ENCODE peak calls at places on chromosome 15, in six cellular contexts. One of them, this sample, is unnamed.

GRCh38 chr15:31387101-31387482 is 60.5 kb downstream of the KLF13 start:
- DNase-seq in SW 1271: no peak
- DNase-seq in RPMI7951: no peak
- DNase-seq in PC-3: no peak
- DNase-seq in NCI-H1105: no peak
- DNase-seq in head of caudate nucleus: no peak
- DNase-seq in this sample: no peak

GRCh38 chr15:77819271-77819806 is 186.6 kb upstream of the LINGO1 start:
- DNase-seq in SW 1271: no peak
- DNase-seq in head of caudate nucleus: peak; percentile 40
- DNase-seq in NCI-H1105: no peak
- DNase-seq in PC-3: no peak
- DNase-seq in RPMI7951: no peak
- DNase-seq in this sample: no peak

GRCh38 chr15:54576303-54576935 is 598.2 kb downstream of the UNC13C start:
- DNase-seq in PC-3: no peak
- DNase-seq in head of caudate nucleus: no peak
- DNase-seq in NCI-H1105: no peak
- DNase-seq in SW 1271: no peak
- DNase-seq in RPMI7951: no peak
- DNase-seq in this sample: no peak

GRCh38 chr15:69806287-69806915 is 291.3 kb downstream of the TLE3 start:
- DNase-seq in PC-3: no peak
- DNase-seq in SW 1271: no peak
- DNase-seq in RPMI7951: no peak
- DNase-seq in NCI-H1105: no peak
- DNase-seq in head of caudate nucleus: no peak
- DNase-seq in this sample: no peak

GRCh38 chr15:83283813-83284562 is 476 bp downstream of the BNC1 start:
- DNase-seq in head of caudate nucleus: no peak
- DNase-seq in SW 1271: no peak
- DNase-seq in NCI-H1105: no peak
- DNase-seq in PC-3: no peak
- DNase-seq in RPMI7951: peak; percentile 42
- DNase-seq in this sample: no peak

GRCh38 chr15:78167227-78167888 is 18.2 kb downstream of the IDH3A start:
- DNase-seq in SW 1271: no peak
- DNase-seq in RPMI7951: no peak
- DNase-seq in head of caudate nucleus: no peak
- DNase-seq in PC-3: no peak
- DNase-seq in NCI-H1105: no peak
- DNase-seq in this sample: no peak

GRCh38 chr15:29369261-29369660 is 99.6 kb upstream of the NSMCE3 start:
- DNase-seq in SW 1271: no peak
- DNase-seq in RPMI7951: no peak
- DNase-seq in PC-3: no peak
- DNase-seq in NCI-H1105: no peak
- DNase-seq in head of caudate nucleus: no peak
- DNase-seq in this sample: no peak

GRCh38 chr15:43249699-43250203 is 17.0 kb downstream of the TGM5 start:
- DNase-seq in head of caudate nucleus: no peak
- DNase-seq in RPMI7951: peak; percentile 95
- DNase-seq in SW 1271: no peak
- DNase-seq in NCI-H1105: no peak
- DNase-seq in PC-3: peak; percentile 57
- DNase-seq in this sample: no peak

GRCh38 chr15:84826369-84826823 is 9.2 kb downstream of the ALPK3 start:
- DNase-seq in NCI-H1105: no peak
- DNase-seq in PC-3: peak; percentile 67
- DNase-seq in RPMI7951: peak; percentile 36
- DNase-seq in head of caudate nucleus: no peak
- DNase-seq in SW 1271: peak; percentile 26
- DNase-seq in this sample: no peak

GRCh38 chr15:62119224-62119925 is 45.7 kb downstream of the C2CD4B start:
- DNase-seq in NCI-H1105: no peak
- DNase-seq in PC-3: peak; percentile 82
- DNase-seq in head of caudate nucleus: peak; percentile 4
- DNase-seq in RPMI7951: peak; percentile 93
- DNase-seq in SW 1271: peak; percentile 81
- DNase-seq in this sample: peak; percentile 49

GRCh38 chr15:94259121-94259776 is 27.9 kb downstream of the MCTP2 start:
- DNase-seq in head of caudate nucleus: no peak
- DNase-seq in PC-3: no peak
- DNase-seq in NCI-H1105: no peak
- DNase-seq in RPMI7951: no peak
- DNase-seq in SW 1271: no peak
- DNase-seq in this sample: no peak

GRCh38 chr15:35624881-35625280 is 78.9 kb upstream of the DPH6 start:
- DNase-seq in head of caudate nucleus: no peak
- DNase-seq in RPMI7951: peak; percentile 39
- DNase-seq in PC-3: no peak
- DNase-seq in SW 1271: no peak
- DNase-seq in NCI-H1105: no peak
- DNase-seq in this sample: no peak

GRCh38 chr15:98120561-98120960 is 160.1 kb downstream of the ARRDC4 start:
- DNase-seq in NCI-H1105: no peak
- DNase-seq in PC-3: no peak
- DNase-seq in SW 1271: no peak
- DNase-seq in RPMI7951: peak; percentile 88
- DNase-seq in head of caudate nucleus: no peak
- DNase-seq in this sample: no peak

GRCh38 chr15:27059610-27060202 is 88.7 kb downstream of the GABRG3 start:
- DNase-seq in head of caudate nucleus: peak; percentile 69
- DNase-seq in NCI-H1105: no peak
- DNase-seq in SW 1271: peak; percentile 23
- DNase-seq in RPMI7951: peak; percentile 14
- DNase-seq in PC-3: peak; percentile 44
- DNase-seq in this sample: peak; percentile 18

GRCh38 chr15:96327155-96327741 is 3.3 kb upstream of the NR2F2 start:
- DNase-seq in head of caudate nucleus: no peak
- DNase-seq in NCI-H1105: peak; percentile 38
- DNase-seq in RPMI7951: peak; percentile 91
- DNase-seq in PC-3: peak; percentile 90
- DNase-seq in SW 1271: peak; percentile 93
- DNase-seq in this sample: no peak

GRCh38 chr15:97679289-97679688 is 281.2 kb upstream of the ARRDC4 start:
- DNase-seq in RPMI7951: no peak
- DNase-seq in PC-3: no peak
- DNase-seq in NCI-H1105: no peak
- DNase-seq in SW 1271: no peak
- DNase-seq in head of caudate nucleus: no peak
- DNase-seq in this sample: no peak

GRCh38 chr15:65396283-65396964 is 18.6 kb upstream of the IGDCC3 start:
- DNase-seq in NCI-H1105: no peak
- DNase-seq in PC-3: no peak
- DNase-seq in head of caudate nucleus: no peak
- DNase-seq in RPMI7951: no peak
- DNase-seq in SW 1271: no peak
- DNase-seq in this sample: no peak

GRCh38 chr15:100920516-100921135 is 1.5 kb downstream of the LRRK1 start:
- DNase-seq in head of caudate nucleus: no peak
- DNase-seq in RPMI7951: no peak
- DNase-seq in SW 1271: no peak
- DNase-seq in PC-3: no peak
- DNase-seq in NCI-H1105: no peak
- DNase-seq in this sample: no peak

GRCh38 chr15:76149291-76149910 is 89.6 kb downstream of the TMEM266 start:
- DNase-seq in PC-3: no peak
- DNase-seq in RPMI7951: no peak
- DNase-seq in NCI-H1105: no peak
- DNase-seq in head of caudate nucleus: no peak
- DNase-seq in SW 1271: no peak
- DNase-seq in this sample: no peak

GRCh38 chr15:45892182-45892581 is 257.4 kb downstream of the SQOR start:
- DNase-seq in head of caudate nucleus: no peak
- DNase-seq in NCI-H1105: no peak
- DNase-seq in SW 1271: no peak
- DNase-seq in RPMI7951: peak; percentile 91
- DNase-seq in PC-3: peak; percentile 2
- DNase-seq in this sample: no peak

GRCh38 chr15:63226966-63227401 is 37.6 kb downstream of the RAB8B start:
- DNase-seq in NCI-H1105: no peak
- DNase-seq in RPMI7951: peak; percentile 81
- DNase-seq in SW 1271: no peak
- DNase-seq in PC-3: no peak
- DNase-seq in head of caudate nucleus: no peak
- DNase-seq in this sample: no peak

GRCh38 chr15:31867536-31868442 is 162.5 kb upstream of the CHRNA7 start:
- DNase-seq in PC-3: peak; percentile 65
- DNase-seq in SW 1271: peak; percentile 43
- DNase-seq in NCI-H1105: no peak
- DNase-seq in head of caudate nucleus: peak; percentile 78
- DNase-seq in RPMI7951: peak; percentile 43
- DNase-seq in this sample: peak; percentile 23

GRCh38 chr15:51128701-51129100 is 34.0 kb upstream of the TNFAIP8L3 start:
- DNase-seq in SW 1271: no peak
- DNase-seq in head of caudate nucleus: no peak
- DNase-seq in PC-3: no peak
- DNase-seq in NCI-H1105: no peak
- DNase-seq in RPMI7951: peak; percentile 61
- DNase-seq in this sample: no peak

GRCh38 chr15:98949624-98950023 is 58.0 kb downstream of the PGPEP1L start:
- DNase-seq in SW 1271: no peak
- DNase-seq in NCI-H1105: no peak
- DNase-seq in PC-3: no peak
- DNase-seq in head of caudate nucleus: no peak
- DNase-seq in RPMI7951: no peak
- DNase-seq in this sample: no peak

GRCh38 chr15:94535298-94536048 is 304.1 kb downstream of the MCTP2 start:
- DNase-seq in SW 1271: no peak
- DNase-seq in PC-3: no peak
- DNase-seq in head of caudate nucleus: no peak
- DNase-seq in NCI-H1105: no peak
- DNase-seq in RPMI7951: no peak
- DNase-seq in this sample: no peak

GRCh38 chr15:64858136-64858535 is 16.4 kb downstream of the PLEKHO2 start:
- DNase-seq in PC-3: no peak
- DNase-seq in SW 1271: no peak
- DNase-seq in RPMI7951: no peak
- DNase-seq in NCI-H1105: no peak
- DNase-seq in head of caudate nucleus: no peak
- DNase-seq in this sample: no peak

GRCh38 chr15:77097317-77097721 is 26.4 kb upstream of the TSPAN3 start:
- DNase-seq in SW 1271: no peak
- DNase-seq in RPMI7951: peak; percentile 11
- DNase-seq in head of caudate nucleus: no peak
- DNase-seq in NCI-H1105: no peak
- DNase-seq in PC-3: no peak
- DNase-seq in this sample: no peak

GRCh38 chr15:71811752-71812735 is 1.7 kb downstream of the NR2E3 start:
- DNase-seq in NCI-H1105: no peak
- DNase-seq in PC-3: no peak
- DNase-seq in head of caudate nucleus: no peak
- DNase-seq in SW 1271: no peak
- DNase-seq in RPMI7951: no peak
- DNase-seq in this sample: no peak

GRCh38 chr15:90101130-90101968 is 919 bp downstream of the IDH2 start:
- DNase-seq in head of caudate nucleus: peak; percentile 71
- DNase-seq in RPMI7951: peak; percentile 25
- DNase-seq in PC-3: no peak
- DNase-seq in SW 1271: no peak
- DNase-seq in NCI-H1105: peak; percentile 24
- DNase-seq in this sample: no peak

GRCh38 chr15:55526559-55527036 is 18.6 kb upstream of the DNAAF4 start:
- DNase-seq in NCI-H1105: no peak
- DNase-seq in PC-3: peak; percentile 53
- DNase-seq in head of caudate nucleus: peak; percentile 13
- DNase-seq in SW 1271: peak; percentile 73
- DNase-seq in RPMI7951: peak; percentile 71
- DNase-seq in this sample: no peak

GRCh38 chr15:80695911-80696651 is 971 bp downstream of the ABHD17C start:
- DNase-seq in PC-3: peak; percentile 62
- DNase-seq in head of caudate nucleus: peak; percentile 28
- DNase-seq in RPMI7951: peak; percentile 41
- DNase-seq in NCI-H1105: no peak
- DNase-seq in SW 1271: peak; percentile 65
- DNase-seq in this sample: no peak

GRCh38 chr15:37045859-37046318 is 54.5 kb downstream of the MEIS2 start:
- DNase-seq in PC-3: no peak
- DNase-seq in RPMI7951: no peak
- DNase-seq in SW 1271: no peak
- DNase-seq in NCI-H1105: no peak
- DNase-seq in head of caudate nucleus: no peak
- DNase-seq in this sample: no peak

GRCh38 chr15:90161946-90162345 is 39.2 kb upstream of the SEMA4B start:
- DNase-seq in SW 1271: peak; percentile 24
- DNase-seq in NCI-H1105: no peak
- DNase-seq in head of caudate nucleus: no peak
- DNase-seq in RPMI7951: no peak
- DNase-seq in PC-3: no peak
- DNase-seq in this sample: no peak

GRCh38 chr15:60993008-60993407 is 236.1 kb downstream of the RORA start:
- DNase-seq in head of caudate nucleus: no peak
- DNase-seq in NCI-H1105: no peak
- DNase-seq in SW 1271: peak; percentile 19
- DNase-seq in PC-3: no peak
- DNase-seq in RPMI7951: peak; percentile 78
- DNase-seq in this sample: no peak

GRCh38 chr15:50302581-50302980 is 37.1 kb upstream of the HDC start:
- DNase-seq in PC-3: no peak
- DNase-seq in SW 1271: no peak
- DNase-seq in head of caudate nucleus: no peak
- DNase-seq in NCI-H1105: no peak
- DNase-seq in RPMI7951: no peak
- DNase-seq in this sample: no peak